ENCODE peak calls at places on chromosomes 6 and 20, in eight cellular contexts. G, Q, V, F, X, E, O and M are unnamed samples.

GRCh38 chr6:42889815-42890214 is 10.4 kb downstream of the RPL7L1 start:
- DNase-seq in G (no peak), Q (no peak), V (no peak), F (no peak), X (no peak), E (no peak), O (peak; percentile 10), M (no peak)

GRCh38 chr6:77566235-77566634 is 86.6 kb upstream of the MEI4 start:
- DNase-seq in G (no peak), Q (no peak), V (no peak), F (no peak), X (no peak), E (no peak), O (no peak), M (no peak)

GRCh38 chr20:58001381-58001780 is 227.1 kb downstream of the ANKRD60 start:
- DNase-seq in G (no peak), Q (no peak), V (no peak), F (no peak), X (no peak), E (no peak), O (no peak), M (no peak)

GRCh38 chr20:36826556-36827244 is 49.2 kb upstream of the TLDC2 start:
- DNase-seq in G (no peak), Q (no peak), V (no peak), F (no peak), X (no peak), E (no peak), O (no peak), M (no peak)

GRCh38 chr6:111470991-111471390 is 12.0 kb downstream of the REV3L start:
- DNase-seq in G (no peak), Q (no peak), V (no peak), F (no peak), X (no peak), E (no peak), O (no peak), M (no peak)

GRCh38 chr6:162443101-162443500 is 284.5 kb downstream of the PRKN start:
- DNase-seq in G (peak; percentile 9), Q (no peak), V (no peak), F (no peak), X (no peak), E (no peak), O (peak; percentile 15), M (no peak)

GRCh38 chr20:45951474-45951873 is 17.0 kb downstream of the PCIF1 start:
- DNase-seq in G (no peak), Q (no peak), V (no peak), F (no peak), X (no peak), E (no peak), O (no peak), M (no peak)

GRCh38 chr20:63223121-63223825 is 7.3 kb upstream of the YTHDF1 start:
- DNase-seq in G (peak; percentile 51), Q (no peak), V (peak; percentile 67), F (no peak), X (peak; percentile 34), E (peak; percentile 38), O (no peak), M (peak; percentile 15)